ENCODE peak calls at places on chromosomes 4 and X, in ten cellular contexts. V, N, M, Z, D, W, Y, P, O and B are unnamed samples.

GRCh38 chr4:74217365-74217764 is 59.4 kb downstream of the MTHFD2L start:
- DNase-seq in N (no peak), W (peak; percentile 35), P (no peak), V (peak; percentile 7), D (no peak), Z (no peak), M (no peak), Y (no peak), O (no peak), B (no peak)

GRCh38 chrX:44223150-44223549 is 120.3 kb downstream of the EFHC2 start:
- DNase-seq in Z (peak; percentile 58), D (no peak), Y (no peak), O (no peak), M (no peak), P (peak; percentile 1), V (peak; percentile 69), W (peak; percentile 23), N (no peak), B (no peak)

GRCh38 chr4:41160856-41161255 is 53.5 kb downstream of the APBB2 start:
- DNase-seq in O (no peak), W (peak; percentile 75), Z (no peak), Y (no peak), N (no peak), P (no peak), V (peak; percentile 48), M (no peak), D (no peak), B (no peak)

GRCh38 chr4:175456131-175456530 is 355.9 kb downstream of the GPM6A start:
- DNase-seq in M (no peak), Z (no peak), N (no peak), O (no peak), V (no peak), P (no peak), W (peak; percentile 15), D (no peak), Y (no peak), B (no peak)

GRCh38 chrX:39643533-39643932 is 454.2 kb downstream of the BCOR start:
- DNase-seq in W (no peak), N (no peak), P (no peak), Z (no peak), V (no peak), M (no peak), Y (no peak), D (no peak), O (no peak), B (no peak)

GRCh38 chrX:794311-794710 is 163.7 kb downstream of the SHOX start:
- DNase-seq in Z (no peak), O (no peak), W (no peak), P (no peak), V (no peak), Y (no peak), M (no peak), N (no peak), D (no peak), B (no peak)

GRCh38 chr4:134906404-134907023 is 704.9 kb upstream of the PABPC4L start:
- DNase-seq in Z (no peak), V (no peak), W (peak; percentile 21), Y (no peak), D (no peak), N (peak; percentile 20), P (no peak), O (peak; percentile 48), M (no peak), B (no peak)

GRCh38 chr4:128958194-128958593 is 135.1 kb downstream of the SCLT1 start:
- DNase-seq in V (no peak), Z (no peak), P (no peak), Y (no peak), N (no peak), D (no peak), W (no peak), M (no peak), O (peak; percentile 1), B (no peak)

GRCh38 chrX:123964155-123964554 is 2.6 kb downstream of the STAG2 start:
- DNase-seq in N (no peak), O (peak; percentile 2), M (no peak), V (peak; percentile 13), D (no peak), W (peak; percentile 34), Z (no peak), P (no peak), Y (no peak), B (no peak)

GRCh38 chr4:40934671-40935070 is 184.9 kb downstream of the NSUN7 start:
- DNase-seq in V (no peak), D (no peak), W (no peak), P (no peak), O (no peak), Y (no peak), N (peak; percentile 41), Z (no peak), M (no peak), B (no peak)

GRCh38 chrX:40149286-40150175 is 51.8 kb upstream of the BCOR start:
- DNase-seq in V (no peak), O (no peak), N (no peak), P (no peak), Z (no peak), Y (no peak), D (no peak), M (no peak), W (no peak), B (no peak)

GRCh38 chrX:69493193-69493592 is 10.9 kb upstream of the NALF2 start:
- DNase-seq in P (peak; percentile 28), N (peak; percentile 31), O (peak; percentile 31), W (no peak), Y (peak; percentile 63), D (no peak), M (peak; percentile 0), V (peak; percentile 3), Z (peak; percentile 22), B (no peak)

GRCh38 chrX:134782796-134783195 is 124.5 kb upstream of the PLAC1 start:
- DNase-seq in W (peak; percentile 47), M (no peak), P (no peak), Y (no peak), D (no peak), O (peak; percentile 37), Z (no peak), N (no peak), V (peak; percentile 64), B (no peak)